ENCODE peak calls at places on chromosomes 7 and 10, in four cellular contexts. K is left ventricle myocardium inferior, O is hepatocyte, E is H1. W is an unnamed sample. For H3K4me1, the result is how much of the 10 kb centered on the place peaks cover.

GRCh38 chr7:35004531-35005096 is 32.7 kb downstream of the DPY19L1 start:
- DNase-seq in K (no peak), O (no peak), E (no peak), W (no peak)

GRCh38 chr10:48724127-48724526 is 39.5 kb downstream of the WDFY4 start:
- DNase-seq in K (no peak), O (no peak), E (no peak), W (no peak)

GRCh38 chr7:139589474-139589873 is 66.0 kb downstream of the CLEC2L start:
- DNase-seq in K (no peak), O (no peak), E (no peak), W (no peak)

GRCh38 chr10:60426425-60426824 is 36.8 kb upstream of the ANK3 start:
- DNase-seq in K (no peak), O (no peak), E (no peak), W (no peak)

GRCh38 chr7:99272476-99273045 is at the start of gene MYH16:
- DNase-seq in K (no peak), O (no peak), E (no peak), W (no peak)

GRCh38 chr10:88618496-88618895 is 31.9 kb downstream of the LIPJ start:
- DNase-seq in K (no peak), O (no peak), E (no peak), W (no peak)

GRCh38 chr7:50739744-50740455 is 42.8 kb downstream of the GRB10 start:
- DNase-seq in K (no peak), O (no peak), E (no peak), W (no peak)

GRCh38 chr10:133159950-133160812 is at the start of gene KNDC1:
- DNase-seq in K (no peak), O (peak), E (no peak), W (peak)

GRCh38 chr7:33243319-33243881 is 114.0 kb downstream of the BBS9 start:
- DNase-seq in K (no peak), O (peak), E (no peak), W (no peak)

GRCh38 chr7:6437251-6437650 is 10.5 kb downstream of the DAGLB start:
- DNase-seq in K (no peak), O (no peak), E (no peak), W (no peak)

GRCh38 chr7:155702616-155703015 is 58.2 kb downstream of the RBM33 start:
- DNase-seq in K (no peak), O (no peak), E (no peak), W (no peak)

GRCh38 chr7:35280854-35281253 is 27.0 kb upstream of the TBX20 start:
- DNase-seq in K (no peak), O (no peak), E (no peak), W (no peak)

GRCh38 chr10:29688230-29688634 is 53.5 kb upstream of the SVIL start:
- DNase-seq in K (no peak), O (no peak), E (peak), W (no peak)

GRCh38 chr10:128633864-128634541 is 507.8 kb upstream of the MKI67 start:
- DNase-seq in K (no peak), O (peak), E (peak), W (no peak)

GRCh38 chr10:84551437-84552120 is 223.2 kb downstream of the CCSER2 start:
- DNase-seq in K (no peak), O (no peak), E (peak), W (no peak)

GRCh38 chr7:16579216-16579615 is 52.6 kb downstream of the LRRC72 start:
- DNase-seq in K (no peak), O (no peak), E (no peak), W (no peak)

GRCh38 chr7:5827755-5828154 is 46.3 kb upstream of the RNF216 start:
- DNase-seq in K (no peak), O (no peak), E (peak), W (no peak)

GRCh38 chr10:8444630-8445029 is 390.1 kb downstream of the GATA3 start:
- DNase-seq in K (no peak), O (peak), E (peak), W (no peak)

GRCh38 chr10:101561068-101561915 is 26.8 kb downstream of the POLL start:
- DNase-seq in K (no peak), O (no peak), E (peak), W (peak)

GRCh38 chr7:132255898-132256297 is 320.4 kb downstream of the PLXNA4 start:
- DNase-seq in K (peak), O (peak), E (no peak), W (no peak)

GRCh38 chr7:74092964-74093339 is 9.3 kb downstream of the LIMK1 start:
- DNase-seq in K (peak), O (no peak), E (no peak), W (peak)

GRCh38 chr10:89245802-89246201 is 5.8 kb downstream of the LIPA start:
- DNase-seq in K (no peak), O (no peak), E (no peak), W (no peak)

GRCh38 chr10:127278001-127278400 is 81.6 kb upstream of the INSYN2A start:
- DNase-seq in K (no peak), O (no peak), E (no peak), W (no peak)

GRCh38 chr7:111835066-111835465 is 272.8 kb upstream of the IMMP2L start:
- DNase-seq in K (no peak), O (no peak), E (no peak), W (no peak)

GRCh38 chr7:94223375-94224084 is 171.2 kb upstream of the COL1A2 start:
- DNase-seq in K (no peak), O (peak), E (peak), W (no peak)

GRCh38 chr7:82443801-82444219 is 233 bp upstream of the CACNA2D1 start:
- DNase-seq in K (peak), O (peak), E (peak), W (peak)

GRCh38 chr10:3655528-3655927 is 129.5 kb downstream of the KLF6 start:
- DNase-seq in K (no peak), O (no peak), E (no peak), W (no peak)

GRCh38 chr7:155198901-155199845 is 98.5 kb upstream of the INSIG1 start:
- DNase-seq in K (no peak), O (no peak), E (no peak), W (no peak)

GRCh38 chr10:3806603-3807002 is 21.6 kb upstream of the KLF6 start:
- DNase-seq in K (no peak), O (peak), E (no peak), W (no peak)

GRCh38 chr7:85178531-85179298 is 8.1 kb downstream of the SEMA3D start:
- DNase-seq in K (no peak), O (no peak), E (no peak), W (no peak)

GRCh38 chr7:135317676-135318326 is 84.2 kb downstream of the STRA8 start:
- DNase-seq in K (no peak), O (peak), E (no peak), W (no peak)

GRCh38 chr10:31001740-31002139 is 29.9 kb downstream of the ZNF438 start:
- DNase-seq in K (no peak), O (no peak), E (no peak), W (no peak)

GRCh38 chr7:29588900-29589696 is 25.5 kb downstream of the PRR15 start:
- DNase-seq in K (no peak), O (peak), E (peak), W (no peak)

GRCh38 chr7:32378991-32379390 is 111.2 kb downstream of the LSM5 start:
- DNase-seq in K (no peak), O (no peak), E (no peak), W (no peak)

GRCh38 chr7:69757990-69758430 is 159.7 kb downstream of the AUTS2 start:
- DNase-seq in K (no peak), O (no peak), E (no peak), W (no peak)

GRCh38 chr7:155803418-155804376 is 8.6 kb downstream of the SHH start:
- DNase-seq in K (no peak), O (peak), E (peak), W (no peak)

DNA sequence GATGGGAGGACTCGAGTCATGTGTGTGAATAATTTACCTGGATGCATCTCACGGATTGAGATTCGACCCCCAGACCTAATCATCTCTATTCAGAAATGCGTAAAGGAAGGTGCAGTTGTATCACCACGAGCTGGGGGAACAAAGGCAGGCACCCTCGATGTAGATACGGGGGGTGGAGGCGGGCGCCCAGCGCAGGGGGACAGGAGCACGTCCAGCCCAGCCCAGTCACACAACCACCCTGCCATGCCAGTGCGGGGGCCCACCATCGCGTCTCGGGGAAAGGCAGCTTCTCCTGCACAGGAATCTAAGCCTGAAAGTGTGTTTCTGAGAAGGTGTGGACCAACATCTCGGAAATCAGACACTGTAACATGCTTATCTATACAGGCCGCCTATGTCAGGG is 131.1 kb downstream of the DIP2C start:
- DNase-seq in K (no peak), O (no peak), E (no peak), W (no peak)
- H3K4me1 ChIP-seq in K (half or more), O (under half), E (under half), W (half or more)

GRCh38 chr7:108326938-108327337 is 129.3 kb downstream of the NRCAM start:
- DNase-seq in K (no peak), O (no peak), E (no peak), W (no peak)
- H3K27ac ChIP-seq in K (no peak), O (no peak), E (no peak), W (no peak)

GRCh38 chr7:27100601-27101187 is 1.8 kb downstream of the HOXA2 start:
- DNase-seq in K (no peak), O (no peak), E (no peak), W (no peak)
- H3K4me1 ChIP-seq in K (half or more), O (under half), E (under half), W (half or more)

GRCh38 chr10:5645375-5645774 is 21.0 kb downstream of the ASB13 start:
- DNase-seq in K (peak), O (peak), E (no peak), W (peak)
- H3K27ac ChIP-seq in K (peak), O (peak), E (no peak), W (peak)

GRCh38 chr7:55538538-55538937 is 33.8 kb downstream of the VOPP1 start:
- DNase-seq in K (no peak), O (peak), E (no peak), W (no peak)
- H3K4me1 ChIP-seq in K (under half), O (under half), E (under half), W (under half)

GRCh38 chr10:97500297-97500575 is 1.5 kb downstream of the UBTD1 start:
- DNase-seq in K (no peak), O (no peak), E (no peak), W (no peak)

GRCh38 chr10:97497572-97498075 is 598 bp downstream of the MMS19 start:
- DNase-seq in K (peak), O (peak), E (peak), W (peak)

GRCh38 chr10:97498841-97499560 is at the start of gene UBTD1:
- DNase-seq in K (peak), O (peak), E (peak), W (peak)

GRCh38 chr10:97498076-97498840 is at the start of gene MMS19:
- DNase-seq in K (peak), O (peak), E (peak), W (peak)

DNA sequence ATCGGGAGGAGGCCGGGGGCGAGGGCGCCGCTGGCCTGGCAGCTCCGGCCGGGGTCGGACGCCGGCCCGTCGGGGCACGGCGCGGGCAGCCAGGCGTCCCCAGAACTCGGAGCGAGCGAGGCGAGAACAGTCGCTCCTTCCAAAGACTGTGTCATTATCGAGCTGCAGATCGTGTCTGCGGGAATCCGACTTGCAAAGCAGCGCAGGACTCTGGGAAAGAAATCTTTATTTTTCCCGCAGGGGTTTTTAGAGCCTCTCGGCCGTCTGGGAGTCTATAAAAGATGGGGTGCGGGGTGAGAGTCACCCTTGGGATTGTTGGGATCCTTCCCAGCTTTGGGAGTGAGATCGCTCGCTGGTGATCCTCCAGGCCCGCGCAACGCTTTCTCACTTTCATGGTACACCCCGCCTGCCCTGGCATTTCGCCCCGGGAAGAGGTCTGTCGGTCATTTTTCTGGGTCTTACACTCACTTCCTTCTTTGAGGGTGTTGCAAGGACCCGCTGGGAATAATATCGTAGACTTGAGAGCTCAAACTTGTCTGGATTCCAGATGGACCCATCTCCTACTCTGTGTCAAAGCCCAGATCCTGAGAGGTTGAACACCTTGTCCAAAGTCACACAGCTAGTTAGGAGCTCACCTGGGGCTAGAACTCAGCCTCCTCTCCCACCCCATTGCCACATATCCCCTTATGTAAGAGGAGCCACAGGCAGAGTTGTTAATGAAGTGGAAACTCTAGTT is 1.0 kb downstream of the UBTD1 start:
- DNase-seq in K (peak), O (no peak), E (no peak), W (peak)
- H3K27ac ChIP-seq in K (peak), O (peak), E (no peak), W (peak)